ENCODE peak calls at places on chromosomes 2 and 18, in eight cellular contexts. I, B, N, S, F, O, E and Y are unnamed samples.

GRCh38 chr18:3605562-3606443 is 155.8 kb downstream of the TGIF1 start:
- DNase-seq in B (no peak), N (no peak), E (no peak), O (no peak), F (no peak), I (no peak), S (peak), Y (peak)

GRCh38 chr2:30157616-30158015 is 10.8 kb downstream of the YPEL5 start:
- DNase-seq in E (no peak), I (no peak), S (no peak), F (no peak), B (no peak), N (no peak), O (no peak), Y (no peak)

GRCh38 chr2:122491011-122491410 is 735.6 kb downstream of the TSN start:
- DNase-seq in F (no peak), B (no peak), E (no peak), S (no peak), I (no peak), N (no peak), O (no peak), Y (no peak)

GRCh38 chr18:31684279-31685096 is at the start of gene B4GALT6:
- DNase-seq in N (no peak), S (peak), F (peak), O (no peak), E (no peak), B (no peak), I (peak), Y (no peak)

GRCh38 chr2:47724221-47724981 is 58.5 kb upstream of the MSH6 start:
- DNase-seq in N (no peak), B (no peak), S (peak), F (no peak), I (no peak), E (no peak), O (peak), Y (peak)

GRCh38 chr2:180196419-180196977 is 189.4 kb upstream of the CWC22 start:
- DNase-seq in I (no peak), E (no peak), F (no peak), S (peak), B (no peak), N (no peak), O (no peak), Y (no peak)

GRCh38 chr2:215751200-215751910 is 262.0 kb downstream of the MREG start:
- DNase-seq in N (peak), S (peak), F (no peak), O (peak), B (no peak), I (peak), E (no peak), Y (peak)

GRCh38 chr2:31711737-31712136 is 131.0 kb upstream of the SRD5A2 start:
- DNase-seq in B (no peak), S (no peak), F (no peak), E (no peak), O (no peak), I (no peak), N (no peak), Y (no peak)

GRCh38 chr18:76709659-76710645 is 112.4 kb upstream of the ZNF236 start:
- DNase-seq in S (peak), E (peak), N (peak), B (peak), I (peak), F (peak), O (peak), Y (peak)

GRCh38 chr18:8858888-8859511 is 153.6 kb downstream of the MTCL1 start:
- DNase-seq in I (peak), E (no peak), N (peak), O (peak), B (no peak), S (peak), F (no peak), Y (peak)

GRCh38 chr2:128498086-128498485 is 179.4 kb upstream of the HS6ST1 start:
- DNase-seq in O (no peak), F (no peak), I (no peak), N (no peak), B (peak), S (no peak), E (peak), Y (no peak)

GRCh38 chr2:72745679-72746368 is 80.0 kb downstream of the EXOC6B start:
- DNase-seq in B (no peak), S (peak), F (peak), O (peak), I (peak), N (peak), E (no peak), Y (peak)

GRCh38 chr2:64622443-64623231 is 31.1 kb downstream of the SERTAD2 start:
- DNase-seq in F (no peak), E (peak), B (peak), N (no peak), O (no peak), I (peak), S (no peak), Y (no peak)

GRCh38 chr2:241896746-241897201 is 27.2 kb downstream of the RTP5 start:
- DNase-seq in F (no peak), N (no peak), S (no peak), E (peak), B (peak), I (no peak), O (no peak), Y (no peak)

GRCh38 chr2:239186516-239186915 is 214.3 kb downstream of the HDAC4 start:
- DNase-seq in I (no peak), O (no peak), F (no peak), N (no peak), E (no peak), B (peak), S (no peak), Y (no peak)

GRCh38 chr2:47065771-47066380 is 89.2 kb downstream of the STPG4 start:
- DNase-seq in I (peak), F (no peak), O (peak), N (peak), B (no peak), S (peak), E (no peak), Y (peak)

GRCh38 chr2:220708366-220708765 is 863.7 kb downstream of the EPHA4 start:
- DNase-seq in O (no peak), E (no peak), I (peak), S (peak), F (no peak), B (no peak), N (no peak), Y (no peak)

GRCh38 chr2:227703280-227703732 is 14.5 kb downstream of the SLC19A3 start:
- DNase-seq in E (no peak), O (peak), B (no peak), I (no peak), F (no peak), N (peak), S (peak), Y (no peak)

GRCh38 chr2:45329045-45329677 is 281.9 kb downstream of the SRBD1 start:
- DNase-seq in I (peak), N (peak), E (no peak), F (no peak), O (no peak), S (peak), B (no peak), Y (peak)

GRCh38 chr2:72923833-72924352 is 6.6 kb downstream of the EMX1 start:
- DNase-seq in N (no peak), S (no peak), O (no peak), F (no peak), I (no peak), B (peak), E (no peak), Y (no peak)

GRCh38 chr2:64222351-64222750 is 78.1 kb upstream of the PELI1 start:
- DNase-seq in O (no peak), I (no peak), S (no peak), N (no peak), E (no peak), B (no peak), F (no peak), Y (no peak)

GRCh38 chr2:214014551-214015230 is 396.2 kb upstream of the VWC2L start:
- DNase-seq in E (no peak), S (no peak), I (no peak), O (no peak), B (no peak), N (no peak), F (no peak), Y (no peak)

GRCh38 chr2:47271054-47272000 is 116.2 kb upstream of the STPG4 start:
- DNase-seq in B (no peak), S (no peak), O (no peak), E (no peak), I (no peak), F (no peak), N (no peak), Y (no peak)

GRCh38 chr2:237615631-237616249 is 11.6 kb upstream of the LRRFIP1 start:
- DNase-seq in S (no peak), O (peak), B (no peak), F (no peak), E (no peak), N (no peak), I (no peak), Y (no peak)

GRCh38 chr2:197088694-197089093 is 162.2 kb upstream of the PGAP1 start:
- DNase-seq in B (no peak), S (peak), O (peak), N (no peak), F (no peak), E (no peak), I (no peak), Y (peak)

GRCh38 chr2:142870516-142870915 is 6.9 kb upstream of the KYNU start:
- DNase-seq in O (no peak), N (no peak), I (no peak), S (no peak), B (no peak), E (no peak), F (no peak), Y (no peak)

GRCh38 chr2:168694876-168695275 is 107.6 kb upstream of the NOSTRIN start:
- DNase-seq in S (no peak), N (no peak), E (no peak), I (no peak), F (no peak), O (no peak), B (no peak), Y (no peak)

GRCh38 chr18:37483984-37484892 is 81.4 kb downstream of the CELF4 start:
- DNase-seq in E (no peak), S (no peak), B (no peak), N (no peak), F (no peak), I (no peak), O (no peak), Y (no peak)

GRCh38 chr2:187995556-187995955 is 296.1 kb upstream of the GULP1 start:
- DNase-seq in I (no peak), S (no peak), B (no peak), E (no peak), O (no peak), F (no peak), N (no peak), Y (no peak)

GRCh38 chr18:11857177-11857887 is 6.1 kb downstream of the CHMP1B start:
- DNase-seq in F (peak), S (peak), N (peak), O (peak), I (peak), B (peak), E (peak), Y (peak)

GRCh38 chr2:238094438-238095022 is 5.6 kb upstream of the ESPNL start:
- DNase-seq in O (no peak), F (no peak), E (no peak), B (no peak), S (no peak), I (no peak), N (no peak), Y (no peak)

GRCh38 chr2:96957299-96957698 is 29.1 kb downstream of the FAM178B start:
- DNase-seq in O (no peak), F (no peak), S (no peak), N (no peak), B (no peak), E (no peak), I (no peak), Y (no peak)

GRCh38 chr18:61466736-61467135 is 133.5 kb downstream of the CDH20 start:
- DNase-seq in F (no peak), B (no peak), O (no peak), I (no peak), S (no peak), E (no peak), N (no peak), Y (no peak)

GRCh38 chr18:5463390-5463789 is 80.4 kb downstream of the EPB41L3 start:
- DNase-seq in F (no peak), O (peak), E (no peak), N (peak), B (no peak), S (peak), I (no peak), Y (peak)

GRCh38 chr2:29420484-29420883 is 305.3 kb downstream of the CLIP4 start:
- DNase-seq in F (no peak), N (no peak), S (no peak), E (no peak), O (no peak), B (no peak), I (no peak), Y (no peak)

GRCh38 chr18:78726326-78727056 is 253.1 kb upstream of the SALL3 start:
- DNase-seq in O (no peak), B (peak), I (no peak), E (peak), N (no peak), S (no peak), F (no peak), Y (no peak)